ENCODE peak calls at places on chromosomes 3 and 15, in eight cellular contexts. A is activated T-cell treated with anti-CD3 and anti-CD28 coated beads, Interleukin-2, amount 50 U/mL, for 72 hours; C is NCI-H1105; Q is uterus; R is activated T-helper 1 cell treated with Interleukin-2 at 50 U/mL for 16 hours; T is GM12878; N is colonic mucosa; G is ACHN. S is an unnamed sample.

GRCh38 chr15:66654718-66655375 is 47.2 kb upstream of the SMAD6 start:
- DNase-seq in A (peak; percentile 46), C (no peak), Q (no peak), R (no peak), T (no peak), N (no peak), G (no peak), S (no peak)

GRCh38 chr3:73437828-73438227 is 186.9 kb downstream of the PDZRN3 start:
- DNase-seq in A (no peak), C (no peak), Q (no peak), R (no peak), T (no peak), N (no peak), G (no peak), S (no peak)

GRCh38 chr15:57534279-57534678 is 57.4 kb upstream of the MYZAP start:
- DNase-seq in A (no peak), C (no peak), Q (no peak), R (no peak), T (no peak), N (no peak), G (no peak), S (peak; percentile 72)

GRCh38 chr3:143084856-143085731 is 34.5 kb upstream of the CHST2 start:
- DNase-seq in A (no peak), C (no peak), Q (no peak), R (no peak), T (peak; percentile 71), N (no peak), G (peak; percentile 40), S (no peak)

GRCh38 chr15:62901916-62902554 is 140.5 kb upstream of the TPM1 start:
- DNase-seq in A (no peak), C (no peak), Q (no peak), R (no peak), T (no peak), N (no peak), G (no peak), S (no peak)

GRCh38 chr3:46865034-46865507 is 1.8 kb upstream of the MYL3 start:
- DNase-seq in A (no peak), C (no peak), Q (peak; percentile 44), R (no peak), T (no peak), N (no peak), G (no peak), S (no peak)

GRCh38 chr3:194035406-194036138 is 100.4 kb upstream of the HES1 start:
- DNase-seq in A (no peak), C (no peak), Q (no peak), R (no peak), T (no peak), N (peak; percentile 90), G (no peak), S (no peak)

GRCh38 chr3:16300881-16301359 is 35.9 kb downstream of the OXNAD1 start:
- DNase-seq in A (peak; percentile 52), C (no peak), Q (no peak), R (peak; percentile 36), T (peak; percentile 48), N (no peak), G (no peak), S (no peak)

GRCh38 chr3:191901746-191902145 is 440.8 kb downstream of the PYDC2 start:
- DNase-seq in A (no peak), C (no peak), Q (no peak), R (no peak), T (no peak), N (no peak), G (peak; percentile 30), S (no peak)

GRCh38 chr3:39234041-39234440 is 41.6 kb upstream of the XIRP1 start:
- DNase-seq in A (no peak), C (no peak), Q (no peak), R (no peak), T (no peak), N (no peak), G (no peak), S (no peak)

GRCh38 chr3:16513141-16514020 is at the start of gene RFTN1:
- DNase-seq in A (peak; percentile 63), C (no peak), Q (peak; percentile 57), R (peak; percentile 24), T (no peak), N (peak; percentile 36), G (peak; percentile 65), S (peak; percentile 45)

GRCh38 chr3:110789315-110789714 is 282.3 kb upstream of the NECTIN3 start:
- DNase-seq in A (no peak), C (no peak), Q (no peak), R (no peak), T (no peak), N (no peak), G (no peak), S (no peak)

GRCh38 chr3:151183253-151183652 is 19.8 kb downstream of the GPR171 start:
- DNase-seq in A (no peak), C (no peak), Q (no peak), R (no peak), T (no peak), N (no peak), G (no peak), S (no peak)

GRCh38 chr3:192409203-192409837 is 318.0 kb downstream of the FGF12 start:
- DNase-seq in A (no peak), C (no peak), Q (no peak), R (no peak), T (no peak), N (no peak), G (peak; percentile 58), S (peak; percentile 76)

GRCh38 chr3:45473841-45474240 is 85.5 kb downstream of the LARS2 start:
- DNase-seq in A (no peak), C (no peak), Q (peak; percentile 49), R (no peak), T (no peak), N (no peak), G (no peak), S (no peak)

GRCh38 chr15:40256642-40257235 is 17.9 kb downstream of the PAK6 start:
- DNase-seq in A (no peak), C (no peak), Q (no peak), R (no peak), T (no peak), N (no peak), G (no peak), S (no peak)

GRCh38 chr15:48250640-48251076 is 44.6 kb downstream of the SLC12A1 start:
- DNase-seq in A (no peak), C (peak; percentile 17), Q (no peak), R (no peak), T (peak; percentile 17), N (peak; percentile 20), G (peak; percentile 51), S (peak; percentile 35)

GRCh38 chr3:97882975-97883598 is 61.3 kb downstream of the CRYBG3 start:
- DNase-seq in A (peak; percentile 12), C (no peak), Q (no peak), R (no peak), T (no peak), N (no peak), G (peak; percentile 25), S (no peak)

GRCh38 chr3:27147215-27147614 is 222.0 kb downstream of the NEK10 start:
- DNase-seq in A (no peak), C (no peak), Q (peak; percentile 16), R (no peak), T (no peak), N (no peak), G (no peak), S (no peak)

GRCh38 chr3:137852511-137852910 is 88.4 kb downstream of the SOX14 start:
- DNase-seq in A (no peak), C (no peak), Q (no peak), R (no peak), T (no peak), N (no peak), G (no peak), S (no peak)

GRCh38 chr3:131091768-131092167 is 65.1 kb downstream of the NEK11 start:
- DNase-seq in A (no peak), C (no peak), Q (no peak), R (no peak), T (no peak), N (no peak), G (no peak), S (no peak)

GRCh38 chr3:43526956-43527355 is 94.9 kb downstream of the ANO10 start:
- DNase-seq in A (no peak), C (no peak), Q (no peak), R (no peak), T (no peak), N (no peak), G (no peak), S (no peak)

S was measured in H9.